ENCODE peak calls at places on chromosome 3, in eight cellular contexts. One of them, this sample, is unnamed.

GRCh38 chr3:141465221-141465620 is 21.6 kb upstream of the RASA2 start:
- DNase-seq in SIG-M5: no peak
- DNase-seq in sigmoid colon: no peak
- DNase-seq in endothelial cell: no peak
- DNase-seq in EL: no peak
- DNase-seq in COR-L47: no peak
- DNase-seq in AG08395: peak
- DNase-seq in adrenal gland: no peak
- DNase-seq in this sample: no peak

GRCh38 chr3:172138031-172138538 is 98.7 kb downstream of the FNDC3B start:
- DNase-seq in SIG-M5: no peak
- DNase-seq in sigmoid colon: no peak
- DNase-seq in endothelial cell: no peak
- DNase-seq in EL: peak
- DNase-seq in COR-L47: no peak
- DNase-seq in AG08395: no peak
- DNase-seq in adrenal gland: peak
- DNase-seq in this sample: no peak

GRCh38 chr3:41683666-41684350 is 278.1 kb downstream of the ULK4 start:
- DNase-seq in SIG-M5: no peak
- DNase-seq in sigmoid colon: no peak
- DNase-seq in endothelial cell: no peak
- DNase-seq in EL: peak
- DNase-seq in COR-L47: no peak
- DNase-seq in AG08395: peak
- DNase-seq in adrenal gland: no peak
- DNase-seq in this sample: no peak

GRCh38 chr3:134279466-134279865 is 28.8 kb upstream of the RYK start:
- DNase-seq in SIG-M5: no peak
- DNase-seq in sigmoid colon: no peak
- DNase-seq in endothelial cell: no peak
- DNase-seq in EL: no peak
- DNase-seq in COR-L47: no peak
- DNase-seq in AG08395: no peak
- DNase-seq in adrenal gland: no peak
- DNase-seq in this sample: no peak

GRCh38 chr3:28286595-28286994 is 45.2 kb downstream of the CMC1 start:
- DNase-seq in SIG-M5: no peak
- DNase-seq in sigmoid colon: no peak
- DNase-seq in endothelial cell: no peak
- DNase-seq in EL: peak
- DNase-seq in COR-L47: peak
- DNase-seq in AG08395: peak
- DNase-seq in adrenal gland: no peak
- DNase-seq in this sample: no peak

GRCh38 chr3:117688583-117688982 is 979.0 kb downstream of the TUSC7 start:
- DNase-seq in SIG-M5: no peak
- DNase-seq in sigmoid colon: no peak
- DNase-seq in endothelial cell: no peak
- DNase-seq in EL: no peak
- DNase-seq in COR-L47: peak
- DNase-seq in AG08395: no peak
- DNase-seq in adrenal gland: no peak
- DNase-seq in this sample: no peak

GRCh38 chr3:133927543-133928066 is 31.9 kb upstream of the RAB6B start:
- DNase-seq in SIG-M5: no peak
- DNase-seq in sigmoid colon: no peak
- DNase-seq in endothelial cell: peak
- DNase-seq in EL: peak
- DNase-seq in COR-L47: peak
- DNase-seq in AG08395: peak
- DNase-seq in adrenal gland: peak
- DNase-seq in this sample: peak

GRCh38 chr3:46856576-46857471 is 6.4 kb downstream of the MYL3 start:
- DNase-seq in SIG-M5: no peak
- DNase-seq in sigmoid colon: peak
- DNase-seq in endothelial cell: no peak
- DNase-seq in EL: no peak
- DNase-seq in COR-L47: no peak
- DNase-seq in AG08395: no peak
- DNase-seq in adrenal gland: no peak
- DNase-seq in this sample: no peak

GRCh38 chr3:38521391-38521987 is 25.3 kb downstream of the EXOG start:
- DNase-seq in SIG-M5: no peak
- DNase-seq in sigmoid colon: no peak
- DNase-seq in endothelial cell: peak
- DNase-seq in EL: peak
- DNase-seq in COR-L47: peak
- DNase-seq in AG08395: peak
- DNase-seq in adrenal gland: peak
- DNase-seq in this sample: peak

GRCh38 chr3:136023264-136023978 is 57.9 kb downstream of the PPP2R3A start:
- DNase-seq in SIG-M5: no peak
- DNase-seq in sigmoid colon: no peak
- DNase-seq in endothelial cell: no peak
- DNase-seq in EL: no peak
- DNase-seq in COR-L47: no peak
- DNase-seq in AG08395: no peak
- DNase-seq in adrenal gland: no peak
- DNase-seq in this sample: no peak

GRCh38 chr3:126084667-126085180 is 800 bp upstream of the SLC41A3 start:
- DNase-seq in SIG-M5: no peak
- DNase-seq in sigmoid colon: no peak
- DNase-seq in endothelial cell: no peak
- DNase-seq in EL: no peak
- DNase-seq in COR-L47: no peak
- DNase-seq in AG08395: no peak
- DNase-seq in adrenal gland: no peak
- DNase-seq in this sample: no peak

GRCh38 chr3:30294241-30294667 is 312.1 kb upstream of the TGFBR2 start:
- DNase-seq in SIG-M5: no peak
- DNase-seq in sigmoid colon: no peak
- DNase-seq in endothelial cell: no peak
- DNase-seq in EL: no peak
- DNase-seq in COR-L47: no peak
- DNase-seq in AG08395: no peak
- DNase-seq in adrenal gland: no peak
- DNase-seq in this sample: no peak

GRCh38 chr3:35946121-35946856 is 307.0 kb downstream of the ARPP21 start:
- DNase-seq in SIG-M5: no peak
- DNase-seq in sigmoid colon: no peak
- DNase-seq in endothelial cell: no peak
- DNase-seq in EL: peak
- DNase-seq in COR-L47: no peak
- DNase-seq in AG08395: no peak
- DNase-seq in adrenal gland: no peak
- DNase-seq in this sample: no peak

GRCh38 chr3:124935264-124935663 is 713 bp upstream of the MUC13 start:
- DNase-seq in SIG-M5: no peak
- DNase-seq in sigmoid colon: no peak
- DNase-seq in endothelial cell: no peak
- DNase-seq in EL: no peak
- DNase-seq in COR-L47: no peak
- DNase-seq in AG08395: no peak
- DNase-seq in adrenal gland: no peak
- DNase-seq in this sample: no peak

GRCh38 chr3:127760361-127760760 is 62.0 kb downstream of the MGLL start:
- DNase-seq in SIG-M5: no peak
- DNase-seq in sigmoid colon: peak
- DNase-seq in endothelial cell: no peak
- DNase-seq in EL: no peak
- DNase-seq in COR-L47: no peak
- DNase-seq in AG08395: no peak
- DNase-seq in adrenal gland: no peak
- DNase-seq in this sample: no peak

GRCh38 chr3:143786229-143787199 is 61.8 kb downstream of the SLC9A9 start:
- DNase-seq in SIG-M5: no peak
- DNase-seq in sigmoid colon: peak
- DNase-seq in endothelial cell: no peak
- DNase-seq in EL: no peak
- DNase-seq in COR-L47: no peak
- DNase-seq in AG08395: peak
- DNase-seq in adrenal gland: peak
- DNase-seq in this sample: no peak

GRCh38 chr3:126100688-126101301 is 16.9 kb upstream of the SLC41A3 start:
- DNase-seq in SIG-M5: no peak
- DNase-seq in sigmoid colon: peak
- DNase-seq in endothelial cell: no peak
- DNase-seq in EL: peak
- DNase-seq in COR-L47: no peak
- DNase-seq in AG08395: peak
- DNase-seq in adrenal gland: peak
- DNase-seq in this sample: no peak

GRCh38 chr3:174945276-174945675 is 86.1 kb downstream of the NAALADL2 start:
- DNase-seq in SIG-M5: no peak
- DNase-seq in sigmoid colon: no peak
- DNase-seq in endothelial cell: no peak
- DNase-seq in EL: no peak
- DNase-seq in COR-L47: no peak
- DNase-seq in AG08395: no peak
- DNase-seq in adrenal gland: no peak
- DNase-seq in this sample: no peak

GRCh38 chr3:18891641-18892040 is 256.7 kb upstream of the KCNH8 start:
- DNase-seq in SIG-M5: no peak
- DNase-seq in sigmoid colon: no peak
- DNase-seq in endothelial cell: no peak
- DNase-seq in EL: no peak
- DNase-seq in COR-L47: no peak
- DNase-seq in AG08395: no peak
- DNase-seq in adrenal gland: no peak
- DNase-seq in this sample: peak

GRCh38 chr3:79910337-79910736 is 142.5 kb upstream of the ROBO1 start:
- DNase-seq in SIG-M5: no peak
- DNase-seq in sigmoid colon: no peak
- DNase-seq in endothelial cell: no peak
- DNase-seq in EL: no peak
- DNase-seq in COR-L47: no peak
- DNase-seq in AG08395: no peak
- DNase-seq in adrenal gland: no peak
- DNase-seq in this sample: no peak

GRCh38 chr3:93969443-93969842 is 4.3 kb downstream of the PROS1 start:
- DNase-seq in SIG-M5: no peak
- DNase-seq in sigmoid colon: no peak
- DNase-seq in endothelial cell: no peak
- DNase-seq in EL: peak
- DNase-seq in COR-L47: no peak
- DNase-seq in AG08395: peak
- DNase-seq in adrenal gland: no peak
- DNase-seq in this sample: no peak

GRCh38 chr3:100880845-100881244 is 112.4 kb downstream of the ABI3BP start:
- DNase-seq in SIG-M5: no peak
- DNase-seq in sigmoid colon: no peak
- DNase-seq in endothelial cell: no peak
- DNase-seq in EL: no peak
- DNase-seq in COR-L47: no peak
- DNase-seq in AG08395: no peak
- DNase-seq in adrenal gland: no peak
- DNase-seq in this sample: no peak

This sample was measured in activated T-helper 2 cell treated with anti-CD3 and anti-CD28 coated beads, Interferon-gamma antibody, Interleukin-2, Interleukin-4, amounts not matched to agents 10 μg/mL and 5 μg/mL and 100 μg/mL, durations not matched to agents 14 hours and 24 hours and 36 hours.